ENCODE peak calls at places on chromosomes 3 and 15, in four cellular contexts. D is upper lobe of right lung, T is AG04450, N is adrenal gland. Q is an unnamed sample.

GRCh38 chr3:47002490-47003410 is 23.3 kb downstream of the NBEAL2 start:
- DNase-seq in D (peak), T (no peak), N (peak), Q (no peak)

GRCh38 chr3:143850877-143851276 is 2.6 kb upstream of the SLC9A9 start:
- DNase-seq in D (no peak), T (no peak), N (peak), Q (no peak)

GRCh38 chr3:102536479-102536878 is 101.7 kb downstream of the ZPLD1 start:
- DNase-seq in D (no peak), T (peak), N (no peak), Q (peak)

GRCh38 chr3:42097166-42097946 is 6.2 kb downstream of the TRAK1 start:
- DNase-seq in D (no peak), T (peak), N (no peak), Q (no peak)

GRCh38 chr3:54949491-54950044 is 21.7 kb upstream of the LRTM1 start:
- DNase-seq in D (no peak), T (no peak), N (no peak), Q (no peak)

GRCh38 chr15:35545825-35546580 is at the start of gene DPH6:
- DNase-seq in D (peak), T (peak), N (peak), Q (peak)

GRCh38 chr15:101255615-101256350 is 3.9 kb upstream of the CHSY1 start:
- DNase-seq in D (no peak), T (no peak), N (peak), Q (no peak)

GRCh38 chr3:123723527-123724168 is 138.8 kb upstream of the HACD2 start:
- DNase-seq in D (no peak), T (peak), N (peak), Q (peak)

GRCh38 chr3:48983096-48983495 is 6.9 kb upstream of the P4HTM start:
- DNase-seq in D (no peak), T (no peak), N (no peak), Q (no peak)

GRCh38 chr3:12955651-12956315 is 114.4 kb upstream of the RPL32 start:
- DNase-seq in D (no peak), T (no peak), N (no peak), Q (no peak)

GRCh38 chr3:12954180-12954579 is 112.8 kb upstream of the RPL32 start:
- DNase-seq in D (no peak), T (no peak), N (no peak), Q (no peak)

GRCh38 chr3:12953201-12953712 is 111.9 kb upstream of the RPL32 start:
- DNase-seq in D (no peak), T (no peak), N (no peak), Q (no peak)

GRCh38 chr3:12956316-12956660 is 114.9 kb upstream of the RPL32 start:
- DNase-seq in D (no peak), T (no peak), N (no peak), Q (no peak)

GRCh38 chr3:12954891-12955650 is 113.7 kb upstream of the RPL32 start:
- DNase-seq in D (peak), T (no peak), N (peak), Q (peak)
- H3K27ac ChIP-seq in D (peak), T (no peak), N (peak), Q (peak)

GRCh38 chr3:81799403-81799802 is 38.0 kb upstream of the GBE1 start:
- DNase-seq in D (no peak), T (no peak), N (no peak), Q (no peak)
- TF ChIP-seq CTCF in D (no peak), T (no peak), N (no peak), Q (no peak)

GRCh38 chr15:31605467-31605931 is 278.9 kb downstream of the KLF13 start:
- DNase-seq in D (no peak), T (no peak), N (no peak), Q (no peak)

GRCh38 chr15:31606261-31606669 is 279.6 kb downstream of the KLF13 start:
- DNase-seq in D (no peak), T (peak), N (no peak), Q (no peak)

GRCh38 chr15:31609243-31609642 is 282.6 kb downstream of the KLF13 start:
- DNase-seq in D (no peak), T (no peak), N (no peak), Q (no peak)

GRCh38 chr15:31606942-31607497 is 280.4 kb downstream of the KLF13 start:
- DNase-seq in D (no peak), T (no peak), N (no peak), Q (no peak)

GRCh38 chr15:31607656-31608055 is 281.0 kb downstream of the KLF13 start:
- DNase-seq in D (no peak), T (no peak), N (no peak), Q (no peak)
- H3K27ac ChIP-seq in D (no peak), T (no peak), N (no peak), Q (no peak)

GRCh38 chr3:160945346-160945745 is 159.8 kb downstream of the B3GALNT1 start:
- DNase-seq in D (no peak), T (no peak), N (no peak), Q (no peak)

GRCh38 chr3:160941885-160942494 is 163.2 kb downstream of the B3GALNT1 start:
- DNase-seq in D (no peak), T (peak), N (peak), Q (peak)
- TF ChIP-seq CTCF in D (peak), T (peak), N (peak), Q (peak)

DNA sequence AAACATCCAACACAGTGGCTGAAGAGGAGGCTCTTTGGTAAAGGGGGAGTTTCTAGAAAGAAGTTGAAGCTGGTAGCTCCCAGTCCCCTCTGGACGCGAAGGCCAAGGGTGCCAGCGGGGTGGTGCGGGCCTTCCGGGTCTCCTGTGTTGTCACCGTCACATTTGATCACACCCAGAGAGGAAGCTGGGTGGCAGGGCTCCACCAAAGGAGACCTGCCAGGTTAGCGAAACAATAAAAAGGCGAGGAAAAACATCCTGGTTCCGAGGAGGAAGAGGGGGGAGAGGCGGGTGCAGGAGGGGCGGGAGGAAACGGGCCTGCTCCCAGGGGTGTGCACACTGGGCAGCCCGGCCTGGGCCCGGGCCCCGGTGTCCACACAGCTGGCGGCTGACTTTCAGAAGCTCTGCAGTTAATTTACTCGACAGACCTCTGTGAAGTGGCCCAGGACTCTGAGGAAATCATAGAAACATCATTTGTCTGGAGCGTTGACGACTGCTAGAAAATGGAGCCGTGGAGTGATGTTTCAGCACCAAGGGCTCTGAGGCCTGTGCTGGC is 12.1 kb downstream of the HEG1 start:
- DNase-seq in D (no peak), T (no peak), N (no peak), Q (peak)
- H3K27ac ChIP-seq in D (peak), T (peak), N (peak), Q (peak)

GRCh38 chr3:116453676-116454346 is 8.5 kb upstream of the LSAMP start:
- DNase-seq in D (no peak), T (no peak), N (no peak), Q (no peak)
- TF ChIP-seq CTCF in D (peak), T (peak), N (no peak), Q (peak)

DNA sequence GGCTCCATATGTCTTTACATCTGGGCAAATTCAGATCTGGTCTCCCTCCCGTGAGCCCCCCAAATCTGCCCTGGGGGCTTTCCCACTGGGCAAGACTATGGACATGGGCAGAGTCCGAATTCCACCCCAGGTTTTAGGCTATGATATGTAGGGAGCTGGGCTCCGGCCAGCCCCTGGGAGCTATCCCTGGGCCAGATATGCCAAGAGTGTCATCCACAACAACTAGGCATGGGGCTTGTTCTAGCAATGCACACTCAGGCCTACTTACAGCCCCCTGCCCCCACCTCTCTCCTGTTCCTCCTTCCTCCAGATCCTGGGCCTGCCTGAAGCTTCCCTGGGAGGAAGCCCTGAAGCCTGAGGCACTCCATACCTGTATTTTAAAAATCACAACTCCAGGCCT is 622 bp downstream of the XIRP1 start:
- DNase-seq in D (no peak), T (no peak), N (no peak), Q (no peak)
- H3K27ac ChIP-seq in D (no peak), T (no peak), N (no peak), Q (no peak)

DNA sequence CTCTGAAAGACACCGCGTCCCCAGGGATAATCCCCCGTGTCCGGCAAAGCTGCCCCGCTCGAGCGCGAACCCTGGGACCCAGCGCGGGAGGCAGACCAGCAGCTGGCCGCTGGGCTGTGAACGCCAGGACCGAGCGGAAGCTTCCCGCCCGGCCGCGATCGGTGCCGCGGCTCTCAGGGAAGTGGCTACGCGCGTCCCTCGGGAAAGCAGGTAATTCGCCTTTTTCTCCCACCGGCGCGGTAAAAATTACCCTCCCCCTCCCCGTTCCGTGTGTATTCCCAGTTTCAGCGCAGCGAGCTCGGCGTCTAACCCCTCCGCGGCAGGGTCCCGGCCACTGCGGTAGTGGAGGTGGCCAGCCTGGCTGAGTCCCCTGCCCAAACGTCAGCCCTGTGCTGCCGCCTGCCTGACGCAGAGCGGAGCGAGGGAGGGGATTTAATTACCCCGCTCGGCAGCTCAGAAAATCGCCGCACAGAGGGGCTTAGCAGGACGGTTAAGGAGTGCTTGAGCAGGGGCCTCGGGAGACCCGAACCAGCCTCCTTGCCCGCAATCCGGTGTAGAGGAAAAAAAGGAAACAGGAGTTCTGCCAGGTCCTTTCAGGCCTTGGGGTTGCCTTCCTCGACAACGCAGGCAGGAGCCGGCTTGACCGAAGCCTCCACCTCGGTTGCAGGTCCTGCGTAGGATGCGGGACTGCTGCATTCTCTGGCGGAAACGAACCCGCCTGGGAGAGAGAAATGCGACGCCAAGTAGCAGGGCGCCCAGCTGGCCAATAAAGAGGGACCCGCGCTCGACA is 2.9 kb downstream of the GATA2 start:
- DNase-seq in D (peak), T (no peak), N (no peak), Q (peak)
- TF ChIP-seq CTCF in D (no peak), T (peak), N (no peak), Q (peak)

GRCh38 chr3:62242846-62243245 is 130.5 kb downstream of the FEZF2 start:
- DNase-seq in D (no peak), T (no peak), N (no peak), Q (no peak)

GRCh38 chr3:62241279-62241678 is 132.1 kb downstream of the FEZF2 start:
- DNase-seq in D (no peak), T (no peak), N (no peak), Q (no peak)

GRCh38 chr3:62238003-62238402 is 135.3 kb downstream of the FEZF2 start:
- DNase-seq in D (no peak), T (no peak), N (no peak), Q (no peak)

GRCh38 chr3:62237296-62237948 is 135.9 kb downstream of the FEZF2 start:
- DNase-seq in D (no peak), T (no peak), N (no peak), Q (no peak)

GRCh38 chr3:62238431-62238830 is 134.9 kb downstream of the FEZF2 start:
- DNase-seq in D (no peak), T (no peak), N (no peak), Q (no peak)
- H3K27ac ChIP-seq in D (no peak), T (no peak), N (no peak), Q (no peak)